ENCODE peak calls at places on chromosomes 3 and 15, in six cellular contexts. V is HTR-8/SVneo; L is T-helper 1 cell; J is foreskin fibroblast; I is HS-27A; B is activated naive CD4-positive, alpha-beta T cell. R is an unnamed sample.

GRCh38 chr3:34882764-34883163 is 756.6 kb upstream of the ARPP21 start:
- DNase-seq in V (no peak), L (no peak), J (no peak), I (no peak), B (no peak), R (no peak)

GRCh38 chr3:115615451-115615850 is 7.9 kb upstream of the GAP43 start:
- DNase-seq in V (no peak), L (no peak), J (no peak), I (no peak), B (no peak), R (no peak)

GRCh38 chr3:129260606-129261005 is 11.2 kb downstream of the COPG1 start:
- DNase-seq in V (no peak), L (no peak), J (no peak), I (no peak), B (no peak), R (no peak)

GRCh38 chr3:152362086-152362485 is 93.4 kb downstream of the MBNL1 start:
- DNase-seq in V (no peak), L (no peak), J (no peak), I (no peak), B (no peak), R (no peak)

GRCh38 chr3:124149774-124150173 is 157.8 kb upstream of the ROPN1 start:
- DNase-seq in V (no peak), L (no peak), J (no peak), I (no peak), B (no peak), R (no peak)

GRCh38 chr3:60610441-60611112 is 640.7 kb downstream of the FHIT start:
- DNase-seq in V (no peak), L (no peak), J (no peak), I (peak; percentile 4), B (no peak), R (no peak)

GRCh38 chr15:34354286-34354685 is 11.2 kb downstream of the NUTM1 start:
- DNase-seq in V (no peak), L (no peak), J (no peak), I (no peak), B (no peak), R (no peak)

GRCh38 chr15:61101543-61101942 is 127.6 kb downstream of the RORA start:
- DNase-seq in V (no peak), L (no peak), J (no peak), I (no peak), B (no peak), R (no peak)

GRCh38 chr3:9047465-9048346 is 84.4 kb upstream of the RAD18 start:
- DNase-seq in V (no peak), L (no peak), J (no peak), I (no peak), B (no peak), R (no peak)

GRCh38 chr3:31095254-31095653 is 200.8 kb upstream of the GADL1 start:
- DNase-seq in V (no peak), L (no peak), J (no peak), I (no peak), B (no peak), R (no peak)